ENCODE peak calls at places on chromosome 5, in four cellular contexts. E is IMR-90, G is keratinocyte, Q is K562. L is an unnamed sample.

GRCh38 chr5:95615164-95615467 is 4.8 kb upstream of the GPR150 start:
- DNase-seq in E (no peak), G (no peak), Q (no peak), L (no peak)

GRCh38 chr5:83430130-83431010 is 41.2 kb upstream of the VCAN start:
- DNase-seq in E (peak; percentile 69), G (no peak), Q (peak; percentile 57), L (peak; percentile 67)

GRCh38 chr5:135364416-135365262 is 34.4 kb downstream of the MACROH2A1 start:
- DNase-seq in E (no peak), G (no peak), Q (no peak), L (peak; percentile 20)

GRCh38 chr5:151255621-151256286 is 2.8 kb downstream of the GM2A start:
- DNase-seq in E (no peak), G (no peak), Q (no peak), L (no peak)

GRCh38 chr5:125276121-125276520 is 529.7 kb upstream of the ZNF608 start:
- DNase-seq in E (no peak), G (no peak), Q (no peak), L (no peak)

GRCh38 chr5:133381571-133382365 is 230.6 kb downstream of the FSTL4 start:
- DNase-seq in E (no peak), G (no peak), Q (no peak), L (no peak)

GRCh38 chr5:127549551-127549950 is 32.1 kb downstream of the PRRC1 start:
- DNase-seq in E (no peak), G (no peak), Q (no peak), L (no peak)

GRCh38 chr5:180112101-180112861 is 40.7 kb upstream of the RNF130 start:
- DNase-seq in E (no peak), G (no peak), Q (no peak), L (no peak)

GRCh38 chr5:163496286-163496685 is 9.1 kb upstream of the MAT2B start:
- DNase-seq in E (peak; percentile 47), G (no peak), Q (no peak), L (no peak)

GRCh38 chr5:81549123-81549522 is 155.2 kb upstream of the ACOT12 start:
- DNase-seq in E (no peak), G (no peak), Q (no peak), L (no peak)
- H3K9me1 ChIP-seq in E (no peaks in the 10 kb centered on the region), G (no peaks in the 10 kb centered on the region), Q (no peaks in the 10 kb centered on the region), L (no peaks in the 10 kb centered on the region)

GRCh38 chr5:4639959-4640358 is 500.2 kb upstream of the ADAMTS16 start:
- DNase-seq in E (no peak), G (no peak), Q (no peak), L (no peak)
- H3K9me1 ChIP-seq in E (no peaks in the 10 kb centered on the region), G (no peaks in the 10 kb centered on the region), Q (no peaks in the 10 kb centered on the region), L (no peaks in the 10 kb centered on the region)

DNA sequence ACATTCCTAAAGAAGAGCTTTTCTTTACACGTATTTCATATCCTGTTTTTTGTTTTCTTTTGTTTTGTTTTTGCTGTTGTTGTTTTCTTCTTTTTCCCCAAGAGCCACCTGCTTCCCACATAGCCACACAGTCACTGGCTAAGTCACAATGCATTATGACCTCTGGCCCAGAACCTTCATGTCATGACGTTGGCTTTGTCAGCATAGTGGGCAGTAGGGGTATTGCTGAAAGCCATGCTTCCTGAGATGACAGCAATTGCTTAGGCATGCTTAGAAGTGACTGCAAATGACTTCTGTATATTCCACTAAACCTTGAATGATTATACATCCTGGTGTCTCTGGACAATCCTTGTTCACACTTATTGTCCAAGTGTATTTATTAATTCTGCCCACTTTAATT is 375.8 kb downstream of the TAF11L14 start:
- DNase-seq in E (no peak), G (no peak), Q (no peak), L (no peak)
- H3K9me1 ChIP-seq in E (no peaks in the 10 kb centered on the region), G (no peaks in the 10 kb centered on the region), Q (no peaks in the 10 kb centered on the region), L (no peaks in the 10 kb centered on the region)

DNA sequence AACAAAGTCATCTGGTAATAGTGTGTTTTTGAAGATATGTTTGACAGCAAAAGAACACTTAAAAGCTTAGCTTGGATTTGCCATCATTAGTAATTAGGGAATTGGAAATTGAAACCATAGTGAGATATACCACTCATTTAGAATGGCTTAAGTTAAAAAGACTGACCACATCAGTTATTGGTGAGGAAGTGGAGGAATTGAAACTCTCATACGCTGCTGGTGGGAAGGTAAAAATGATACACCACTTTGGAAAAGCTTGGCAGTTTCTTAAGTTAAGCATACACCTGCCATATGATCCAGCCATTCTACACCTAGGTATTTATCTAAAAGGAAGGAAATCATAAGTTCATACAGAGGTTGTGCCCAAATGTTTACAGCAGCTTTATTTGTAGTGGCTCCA is 213.2 kb downstream of the TRIO start:
- DNase-seq in E (no peak), G (no peak), Q (no peak), L (no peak)
- H3K9me1 ChIP-seq in E (peaks cover 9% of the 10 kb centered on the region), G (no peaks in the 10 kb centered on the region), Q (no peaks in the 10 kb centered on the region), L (no peaks in the 10 kb centered on the region)

DNA sequence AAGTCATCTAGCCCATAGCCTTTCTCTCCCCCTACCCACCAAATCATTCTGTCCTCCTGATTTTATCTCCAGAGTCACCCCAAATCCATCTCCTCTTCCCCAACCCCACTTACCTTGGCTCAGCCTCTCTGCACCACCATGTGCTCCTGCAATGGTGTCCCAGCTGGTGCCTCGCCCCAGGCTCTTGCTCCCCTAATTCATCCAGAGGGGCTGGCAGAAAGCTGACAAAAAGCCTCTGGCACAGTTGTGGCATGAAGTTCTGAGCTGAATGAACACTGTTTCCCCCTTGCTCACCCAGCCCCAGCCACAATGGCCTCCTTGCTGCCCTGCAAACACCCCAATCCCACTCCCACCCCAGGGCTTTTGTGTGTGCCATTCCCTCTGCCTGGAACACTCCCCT is 10.2 kb downstream of the RETREG1 start:
- DNase-seq in E (no peak), G (no peak), Q (no peak), L (no peak)
- H3K9me1 ChIP-seq in E (no peaks in the 10 kb centered on the region), G (no peaks in the 10 kb centered on the region), Q (no peaks in the 10 kb centered on the region), L (no peaks in the 10 kb centered on the region)

GRCh38 chr5:16304846-16305245 is 125.3 kb upstream of the MARCHF11 start:
- DNase-seq in E (peak; percentile 4), G (no peak), Q (no peak), L (no peak)
- H3K9me1 ChIP-seq in E (no peaks in the 10 kb centered on the region), G (no peaks in the 10 kb centered on the region), Q (no peaks in the 10 kb centered on the region), L (no peaks in the 10 kb centered on the region)

GRCh38 chr5:176731506-176732192 is 78.7 kb upstream of the UNC5A start:
- DNase-seq in E (no peak), G (no peak), Q (no peak), L (no peak)
- H3K9me1 ChIP-seq in E (no peaks in the 10 kb centered on the region), G (no peaks in the 10 kb centered on the region), Q (no peaks in the 10 kb centered on the region), L (no peaks in the 10 kb centered on the region)